ENCODE peak calls at places on chromosomes 5 and 9, in five cellular contexts. Y, D, N, H and Q are unnamed samples.

GRCh38 chr9:117359910-117360309 is 54.9 kb downstream of the ASTN2 start:
- DNase-seq in D (no peak), H (no peak), Y (no peak), N (no peak), Q (no peak)

GRCh38 chr5:149632311-149633251 is 51.3 kb downstream of the ARHGEF37 start:
- DNase-seq in N (peak; percentile 38), D (no peak), Y (no peak), H (peak; percentile 58), Q (peak; percentile 67)

GRCh38 chr5:55483903-55484302 is 50.9 kb downstream of the PLPP1 start:
- DNase-seq in D (no peak), Y (no peak), N (no peak), H (no peak), Q (no peak)

GRCh38 chr5:65961644-65962043 is 35.3 kb downstream of the ERBIN start:
- DNase-seq in N (peak; percentile 38), Y (no peak), H (peak; percentile 55), D (no peak), Q (peak; percentile 24)

GRCh38 chr5:61252643-61252925 is 79.5 kb upstream of the ZSWIM6 start:
- DNase-seq in N (no peak), Y (no peak), H (no peak), D (no peak), Q (no peak)

GRCh38 chr9:13629067-13629466 is 349.6 kb upstream of the MPDZ start:
- DNase-seq in Y (no peak), N (no peak), H (no peak), D (no peak), Q (no peak)

GRCh38 chr9:16217933-16218830 is 652.3 kb downstream of the BNC2 start:
- DNase-seq in D (no peak), N (peak; percentile 22), Y (no peak), H (no peak), Q (no peak)

GRCh38 chr5:54959673-54960418 is 25.5 kb downstream of the ESM1 start:
- DNase-seq in Y (no peak), N (no peak), H (peak; percentile 31), D (peak; percentile 31), Q (peak; percentile 18)

GRCh38 chr5:28344803-28345433 is 1306.5 kb upstream of the CDH9 start:
- DNase-seq in N (no peak), D (no peak), H (peak; percentile 10), Y (no peak), Q (peak; percentile 55)

GRCh38 chr9:107732781-107733529 is 243.4 kb upstream of the KLF4 start:
- DNase-seq in Y (no peak), N (peak; percentile 92), H (peak; percentile 85), D (no peak), Q (peak; percentile 89)

GRCh38 chr5:36705055-36705454 is 98.6 kb downstream of the SLC1A3 start:
- DNase-seq in Y (no peak), D (no peak), H (no peak), N (no peak), Q (no peak)

GRCh38 chr9:121075251-121076036 is 689 bp downstream of the CNTRL start:
- DNase-seq in N (peak; percentile 26), H (no peak), D (no peak), Y (peak; percentile 3), Q (peak; percentile 47)

GRCh38 chr5:159850192-159850573 is 66.1 kb upstream of the ADRA1B start:
- DNase-seq in H (peak; percentile 50), N (peak; percentile 79), Y (no peak), D (no peak), Q (peak; percentile 90)

GRCh38 chr9:131117762-131118145 is 7.6 kb upstream of the NUP214 start:
- DNase-seq in N (no peak), H (no peak), Y (no peak), D (no peak), Q (no peak)

GRCh38 chr5:75037106-75037505 is 15.3 kb downstream of the GCNT4 start:
- DNase-seq in D (no peak), N (peak; percentile 70), H (peak; percentile 65), Y (no peak), Q (peak; percentile 72)

GRCh38 chr5:10859393-10860195 is 98.6 kb upstream of the DAP start:
- DNase-seq in D (no peak), H (no peak), N (no peak), Y (no peak), Q (no peak)

GRCh38 chr9:78462616-78463015 is 165.7 kb downstream of the PSAT1 start:
- DNase-seq in H (no peak), D (no peak), N (peak; percentile 22), Y (no peak), Q (no peak)

GRCh38 chr5:55072668-55073067 is 29.8 kb upstream of the GZMA start:
- DNase-seq in N (no peak), D (no peak), H (no peak), Y (no peak), Q (no peak)

GRCh38 chr9:34590376-34591090 is 1.0 kb upstream of the CNTFR start:
- DNase-seq in H (no peak), D (no peak), Y (no peak), N (no peak), Q (peak; percentile 35)

GRCh38 chr5:129608350-129608749 is 139.5 kb upstream of the MINAR2 start:
- DNase-seq in Y (no peak), D (no peak), H (no peak), N (no peak), Q (no peak)

GRCh38 chr9:95506692-95507455 is 9.9 kb downstream of the PTCH1 start:
- DNase-seq in N (peak; percentile 68), D (no peak), Y (peak; percentile 31), H (peak; percentile 44), Q (no peak)

GRCh38 chr9:22337261-22337660 is 109.4 kb upstream of the DMRTA1 start:
- DNase-seq in H (peak; percentile 1), N (peak; percentile 2), Y (no peak), D (no peak), Q (no peak)

GRCh38 chr5:127801751-127802476 is 98.7 kb downstream of the CCDC192 start:
- DNase-seq in D (no peak), H (no peak), Y (no peak), N (peak; percentile 54), Q (peak; percentile 89)

GRCh38 chr5:125348221-125348692 is 601.8 kb upstream of the ZNF608 start:
- DNase-seq in N (peak; percentile 47), H (no peak), Y (no peak), D (no peak), Q (peak; percentile 83)

GRCh38 chr9:38359689-38360385 is 32.7 kb upstream of the ALDH1B1 start:
- DNase-seq in H (no peak), D (no peak), Y (no peak), N (peak; percentile 63), Q (peak; percentile 62)

GRCh38 chr9:81489048-81489447 is 200.3 kb downstream of the TLE1 start:
- DNase-seq in D (peak; percentile 50), Y (no peak), H (peak; percentile 58), N (no peak), Q (no peak)

GRCh38 chr9:29199975-29200374 is 1626.7 kb upstream of the C9orf72 start:
- DNase-seq in N (no peak), D (no peak), H (no peak), Y (no peak), Q (no peak)

GRCh38 chr5:39760385-39761198 is 335.8 kb upstream of the DAB2 start:
- DNase-seq in D (no peak), N (peak; percentile 99), Y (no peak), H (peak; percentile 96), Q (peak; percentile 99)

GRCh38 chr5:54769746-54770145 is 215.6 kb downstream of the ESM1 start:
- DNase-seq in H (no peak), D (no peak), N (no peak), Y (no peak), Q (no peak)

GRCh38 chr9:130873966-130874365 is 22.6 kb downstream of the QRFP start:
- DNase-seq in D (no peak), N (no peak), H (no peak), Y (no peak), Q (no peak)

GRCh38 chr9:99948896-99949295 is 42.4 kb downstream of the STX17 start:
- DNase-seq in D (no peak), Y (no peak), H (no peak), N (no peak), Q (peak; percentile 55)

GRCh38 chr5:33611882-33612281 is 171.1 kb downstream of the TARS1 start:
- DNase-seq in D (no peak), N (peak; percentile 58), Y (no peak), H (peak; percentile 29), Q (peak; percentile 83)

GRCh38 chr5:79850316-79850822 is 140.7 kb downstream of the MTX3 start:
- DNase-seq in N (peak; percentile 30), D (no peak), H (peak; percentile 8), Y (no peak), Q (no peak)

GRCh38 chr5:12245429-12245828 is 341.2 kb upstream of the CTNND2 start:
- DNase-seq in N (no peak), D (no peak), Y (no peak), H (no peak), Q (no peak)

GRCh38 chr5:219492-219891 is 1.4 kb downstream of the SDHA start:
- DNase-seq in H (peak; percentile 54), Y (peak; percentile 13), N (peak; percentile 33), D (peak; percentile 45), Q (peak; percentile 52)

GRCh38 chr9:4084440-4084818 is 215.4 kb downstream of the GLIS3 start:
- DNase-seq in Y (no peak), D (no peak), H (peak; percentile 96), N (no peak), Q (peak; percentile 39)

GRCh38 chr9:132984202-132985062 is 5.9 kb downstream of the GFI1B start:
- DNase-seq in H (no peak), Y (no peak), D (no peak), N (no peak), Q (no peak)

GRCh38 chr5:181223041-181223728 is at the start of gene TRIM41:
- DNase-seq in N (peak; percentile 99), D (peak; percentile 99), H (peak; percentile 99), Y (peak; percentile 97), Q (peak; percentile 100)

GRCh38 chr9:109320338-109320733 is 523 bp downstream of the EPB41L4B start:
- DNase-seq in N (no peak), Y (no peak), H (no peak), D (no peak), Q (no peak)

DNA sequence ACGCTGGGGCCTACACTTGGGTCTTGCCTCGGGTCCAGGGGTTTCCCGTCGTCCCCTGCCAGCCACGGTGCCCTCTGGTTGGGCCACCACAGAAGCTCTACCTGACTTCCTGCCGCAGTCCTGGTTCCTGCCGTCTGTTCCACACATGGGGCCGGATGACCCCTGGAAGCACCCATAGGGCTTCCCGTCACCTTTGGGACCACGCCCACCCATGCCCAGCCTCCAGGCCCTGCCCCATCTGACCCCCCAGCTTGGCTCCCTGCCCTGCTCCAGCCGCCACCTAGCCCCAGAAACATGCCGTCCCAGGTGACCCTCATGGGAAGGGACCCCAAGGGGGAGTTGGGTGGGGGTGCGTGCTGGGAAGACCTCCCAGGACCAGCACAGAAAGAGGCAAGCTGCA is 13.7 kb downstream of the MRPL36 start:
- DNase-seq in N (no peak), D (no peak), Y (no peak), H (no peak), Q (no peak)
- H3K4me3 ChIP-seq in N (no peak overlapping the region), D (no peak overlapping the region), Y (no peak overlapping the region), H (no peak overlapping the region), Q (no peak overlapping the region)

GRCh38 chr9:79581794-79582193 is 10.0 kb downstream of the TLE4 start:
- DNase-seq in Y (no peak), H (peak; percentile 94), N (peak; percentile 90), D (peak; percentile 47), Q (peak; percentile 84)
- TF ChIP-seq CTCF in Y (no peak), H (no peak), N (peak; percentile 31), D (no peak), Q (no peak)

GRCh38 chr9:129162497-129162896 is 15.6 kb downstream of the IER5L start:
- DNase-seq in N (no peak), H (no peak), D (no peak), Y (no peak), Q (no peak)
- H3K4me3 ChIP-seq in N (no peak overlapping the region), H (no peak overlapping the region), D (no peak overlapping the region), Y (no peak overlapping the region), Q (no peak overlapping the region)

GRCh38 chr9:1869843-1870242 is 145.3 kb upstream of the SMARCA2 start:
- DNase-seq in N (no peak), H (peak; percentile 2), D (peak; percentile 30), Y (no peak), Q (peak; percentile 1)
- TF ChIP-seq CTCF in N (peak; percentile 45), H (peak; percentile 40), D (peak; percentile 64), Y (peak; percentile 33), Q (peak; percentile 24)